ENCODE peak calls at places on chromosomes 1 and 21, in eight cellular contexts. One of them, this sample, is unnamed.

GRCh38 chr21:45094412-45094811 is 20.0 kb downstream of the ADARB1 start:
- DNase-seq in thoracic aorta: no peak
- DNase-seq in astrocyte of the spinal cord: no peak
- DNase-seq in CD4-positive, alpha-beta T cell: no peak
- DNase-seq in ovary: no peak
- DNase-seq in mucosa of descending colon: no peak
- DNase-seq in astrocyte: no peak
- DNase-seq in ascending aorta: no peak
- DNase-seq in this sample: no peak

GRCh38 chr1:12662556-12662955 is 18.7 kb downstream of the AADACL4 start:
- DNase-seq in CD4-positive, alpha-beta T cell: no peak
- DNase-seq in astrocyte of the spinal cord: no peak
- DNase-seq in mucosa of descending colon: no peak
- DNase-seq in ovary: no peak
- DNase-seq in astrocyte: no peak
- DNase-seq in thoracic aorta: no peak
- DNase-seq in ascending aorta: no peak
- DNase-seq in this sample: no peak

GRCh38 chr1:229643996-229644748 is 18.1 kb downstream of the URB2 start:
- DNase-seq in astrocyte of the spinal cord: no peak
- DNase-seq in ascending aorta: no peak
- DNase-seq in thoracic aorta: no peak
- DNase-seq in mucosa of descending colon: no peak
- DNase-seq in ovary: no peak
- DNase-seq in CD4-positive, alpha-beta T cell: no peak
- DNase-seq in astrocyte: no peak
- DNase-seq in this sample: no peak

GRCh38 chr1:227312364-227313025 is 5.8 kb downstream of the CDC42BPA start:
- DNase-seq in ovary: no peak
- DNase-seq in thoracic aorta: no peak
- DNase-seq in astrocyte of the spinal cord: no peak
- DNase-seq in ascending aorta: no peak
- DNase-seq in astrocyte: no peak
- DNase-seq in CD4-positive, alpha-beta T cell: no peak
- DNase-seq in mucosa of descending colon: no peak
- DNase-seq in this sample: peak

GRCh38 chr1:159067699-159068621 is 8.6 kb downstream of the AIM2 start:
- DNase-seq in CD4-positive, alpha-beta T cell: no peak
- DNase-seq in thoracic aorta: no peak
- DNase-seq in astrocyte: no peak
- DNase-seq in ascending aorta: no peak
- DNase-seq in ovary: no peak
- DNase-seq in mucosa of descending colon: no peak
- DNase-seq in astrocyte of the spinal cord: no peak
- DNase-seq in this sample: no peak

GRCh38 chr1:18948913-18949688 is 7.4 kb downstream of the IFFO2 start:
- DNase-seq in ovary: peak
- DNase-seq in astrocyte of the spinal cord: peak
- DNase-seq in mucosa of descending colon: no peak
- DNase-seq in ascending aorta: peak
- DNase-seq in CD4-positive, alpha-beta T cell: no peak
- DNase-seq in thoracic aorta: no peak
- DNase-seq in astrocyte: peak
- DNase-seq in this sample: peak

GRCh38 chr1:41380979-41381690 is 19.9 kb downstream of the FOXO6 start:
- DNase-seq in astrocyte of the spinal cord: no peak
- DNase-seq in ovary: peak
- DNase-seq in mucosa of descending colon: no peak
- DNase-seq in CD4-positive, alpha-beta T cell: no peak
- DNase-seq in thoracic aorta: no peak
- DNase-seq in ascending aorta: peak
- DNase-seq in astrocyte: no peak
- DNase-seq in this sample: no peak

GRCh38 chr1:177902151-177902765 is 67.6 kb downstream of the SEC16B start:
- DNase-seq in astrocyte of the spinal cord: no peak
- DNase-seq in ovary: no peak
- DNase-seq in ascending aorta: no peak
- DNase-seq in astrocyte: no peak
- DNase-seq in thoracic aorta: no peak
- DNase-seq in CD4-positive, alpha-beta T cell: no peak
- DNase-seq in mucosa of descending colon: no peak
- DNase-seq in this sample: no peak

DNA sequence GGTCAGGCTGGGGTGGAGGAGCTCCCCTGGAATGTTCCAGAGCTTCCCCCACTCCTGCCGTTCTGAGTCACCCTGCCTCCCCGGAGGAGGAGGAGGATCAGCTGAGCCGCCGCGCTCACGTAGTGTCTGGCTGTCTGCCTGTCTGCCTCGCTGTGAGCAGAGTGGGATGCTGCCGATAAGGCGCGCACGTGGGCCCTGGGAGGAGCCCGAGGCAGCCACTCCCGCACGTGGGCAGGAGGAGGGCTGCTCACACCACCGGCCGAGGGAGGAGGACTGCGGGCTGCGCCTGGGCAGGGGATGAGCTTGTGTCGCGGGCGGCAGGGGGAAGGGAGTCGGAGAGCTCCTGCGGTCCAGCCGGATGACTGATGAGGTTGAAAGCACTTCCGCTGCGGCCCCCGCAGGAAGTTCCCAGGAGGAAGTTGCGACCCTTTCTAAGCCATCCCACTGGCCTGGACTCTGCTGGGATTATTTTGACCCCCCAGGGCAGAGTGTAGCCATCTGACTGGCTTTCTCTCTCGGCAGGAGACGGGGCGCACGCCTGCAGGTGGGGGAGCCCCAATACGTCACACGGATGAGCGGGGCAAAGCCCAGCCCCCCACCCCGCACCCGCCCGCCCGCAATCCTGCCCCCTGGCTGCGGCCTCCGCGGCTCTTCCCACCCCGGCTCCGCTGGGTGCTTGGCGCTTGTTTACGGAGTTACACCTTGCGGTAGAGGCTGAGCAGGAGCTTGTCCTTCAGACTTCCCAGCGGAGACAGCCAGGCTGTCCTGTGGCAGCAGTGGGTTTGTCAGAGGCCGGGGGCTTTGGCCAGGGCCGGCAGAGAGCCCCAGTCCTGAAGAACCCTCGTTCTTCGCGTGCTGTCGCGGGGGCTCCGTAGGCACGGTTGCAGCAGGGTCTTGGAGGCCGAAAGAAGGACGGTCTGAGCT is 9.8 kb downstream of the PDXK start:
- DNase-seq in CD4-positive, alpha-beta T cell: peak
- DNase-seq in astrocyte: peak
- DNase-seq in ascending aorta: peak
- DNase-seq in thoracic aorta: peak
- DNase-seq in mucosa of descending colon: peak
- DNase-seq in ovary: peak
- DNase-seq in astrocyte of the spinal cord: peak
- DNase-seq in this sample: peak
- TF ChIP-seq CTCF in CD4-positive, alpha-beta T cell: peak
- TF ChIP-seq CTCF in astrocyte: no peak
- TF ChIP-seq CTCF in ascending aorta: peak
- TF ChIP-seq CTCF in thoracic aorta: peak
- TF ChIP-seq CTCF in mucosa of descending colon: no peak
- TF ChIP-seq CTCF in ovary: peak
- TF ChIP-seq CTCF in astrocyte of the spinal cord: peak
- TF ChIP-seq CTCF in this sample: no peak

GRCh38 chr1:241485145-241485544 is 34.4 kb downstream of the FH start:
- DNase-seq in astrocyte of the spinal cord: no peak
- DNase-seq in thoracic aorta: no peak
- DNase-seq in CD4-positive, alpha-beta T cell: no peak
- DNase-seq in ascending aorta: no peak
- DNase-seq in mucosa of descending colon: no peak
- DNase-seq in astrocyte: no peak
- DNase-seq in ovary: no peak
- DNase-seq in this sample: no peak

GRCh38 chr1:241488739-241489138 is 30.8 kb downstream of the FH start:
- DNase-seq in astrocyte: no peak
- DNase-seq in ascending aorta: no peak
- DNase-seq in CD4-positive, alpha-beta T cell: no peak
- DNase-seq in mucosa of descending colon: no peak
- DNase-seq in astrocyte of the spinal cord: no peak
- DNase-seq in thoracic aorta: no peak
- DNase-seq in ovary: no peak
- DNase-seq in this sample: no peak

GRCh38 chr1:241482761-241483250 is 36.7 kb downstream of the FH start:
- DNase-seq in thoracic aorta: no peak
- DNase-seq in mucosa of descending colon: no peak
- DNase-seq in astrocyte of the spinal cord: peak
- DNase-seq in CD4-positive, alpha-beta T cell: no peak
- DNase-seq in ovary: no peak
- DNase-seq in astrocyte: peak
- DNase-seq in ascending aorta: no peak
- DNase-seq in this sample: peak

GRCh38 chr1:241485554-241485992 is 34.0 kb downstream of the FH start:
- DNase-seq in CD4-positive, alpha-beta T cell: no peak
- DNase-seq in astrocyte: no peak
- DNase-seq in thoracic aorta: no peak
- DNase-seq in astrocyte of the spinal cord: peak
- DNase-seq in mucosa of descending colon: no peak
- DNase-seq in ovary: no peak
- DNase-seq in ascending aorta: no peak
- DNase-seq in this sample: peak
- TF ChIP-seq CTCF in CD4-positive, alpha-beta T cell: peak
- TF ChIP-seq CTCF in astrocyte: peak
- TF ChIP-seq CTCF in thoracic aorta: no peak
- TF ChIP-seq CTCF in astrocyte of the spinal cord: peak
- TF ChIP-seq CTCF in mucosa of descending colon: no peak
- TF ChIP-seq CTCF in ovary: no peak
- TF ChIP-seq CTCF in ascending aorta: no peak
- TF ChIP-seq CTCF in this sample: peak

DNA sequence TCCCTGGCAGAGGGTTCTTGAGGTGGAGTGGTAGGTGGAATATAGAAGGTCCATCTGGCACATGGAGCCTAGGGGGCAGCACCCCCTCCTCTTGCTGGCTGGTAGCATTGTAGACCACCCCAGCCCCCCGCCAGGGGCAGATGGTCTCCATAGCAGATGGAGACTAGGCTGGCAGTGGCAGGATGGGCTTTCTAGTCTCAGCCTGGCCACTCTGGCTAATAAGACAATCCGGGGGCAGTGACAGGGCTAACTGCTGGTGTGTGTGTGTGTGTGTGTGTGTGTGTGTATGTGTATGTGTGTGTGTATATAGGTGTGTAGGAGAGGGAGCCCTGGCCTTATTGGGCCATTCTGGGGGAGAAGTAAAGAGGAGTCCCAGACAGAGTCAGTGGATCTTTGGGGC is 16.1 kb downstream of the UTP11 start:
- DNase-seq in CD4-positive, alpha-beta T cell: no peak
- DNase-seq in astrocyte of the spinal cord: no peak
- DNase-seq in ovary: no peak
- DNase-seq in mucosa of descending colon: no peak
- DNase-seq in astrocyte: no peak
- DNase-seq in ascending aorta: no peak
- DNase-seq in thoracic aorta: no peak
- DNase-seq in this sample: no peak
- TF ChIP-seq CTCF in CD4-positive, alpha-beta T cell: no peak
- TF ChIP-seq CTCF in astrocyte of the spinal cord: no peak
- TF ChIP-seq CTCF in ovary: no peak
- TF ChIP-seq CTCF in mucosa of descending colon: no peak
- TF ChIP-seq CTCF in astrocyte: no peak
- TF ChIP-seq CTCF in ascending aorta: no peak
- TF ChIP-seq CTCF in thoracic aorta: no peak
- TF ChIP-seq CTCF in this sample: peak

GRCh38 chr1:181583598-181583997 is 100.3 kb downstream of the CACNA1E start:
- DNase-seq in astrocyte: no peak
- DNase-seq in ovary: no peak
- DNase-seq in thoracic aorta: no peak
- DNase-seq in CD4-positive, alpha-beta T cell: no peak
- DNase-seq in ascending aorta: no peak
- DNase-seq in mucosa of descending colon: no peak
- DNase-seq in astrocyte of the spinal cord: no peak
- DNase-seq in this sample: no peak
- TF ChIP-seq CTCF in astrocyte: no peak
- TF ChIP-seq CTCF in ovary: no peak
- TF ChIP-seq CTCF in thoracic aorta: no peak
- TF ChIP-seq CTCF in CD4-positive, alpha-beta T cell: no peak
- TF ChIP-seq CTCF in ascending aorta: no peak
- TF ChIP-seq CTCF in mucosa of descending colon: no peak
- TF ChIP-seq CTCF in astrocyte of the spinal cord: no peak
- TF ChIP-seq CTCF in this sample: no peak

GRCh38 chr1:109193653-109194590 is 19.8 kb upstream of the SARS1 start:
- DNase-seq in astrocyte: no peak
- DNase-seq in CD4-positive, alpha-beta T cell: peak
- DNase-seq in ascending aorta: no peak
- DNase-seq in thoracic aorta: no peak
- DNase-seq in ovary: peak
- DNase-seq in mucosa of descending colon: no peak
- DNase-seq in astrocyte of the spinal cord: no peak
- DNase-seq in this sample: peak
- TF ChIP-seq CTCF in astrocyte: peak
- TF ChIP-seq CTCF in CD4-positive, alpha-beta T cell: peak
- TF ChIP-seq CTCF in ascending aorta: no peak
- TF ChIP-seq CTCF in thoracic aorta: no peak
- TF ChIP-seq CTCF in ovary: no peak
- TF ChIP-seq CTCF in mucosa of descending colon: peak
- TF ChIP-seq CTCF in astrocyte of the spinal cord: peak
- TF ChIP-seq CTCF in this sample: peak

DNA sequence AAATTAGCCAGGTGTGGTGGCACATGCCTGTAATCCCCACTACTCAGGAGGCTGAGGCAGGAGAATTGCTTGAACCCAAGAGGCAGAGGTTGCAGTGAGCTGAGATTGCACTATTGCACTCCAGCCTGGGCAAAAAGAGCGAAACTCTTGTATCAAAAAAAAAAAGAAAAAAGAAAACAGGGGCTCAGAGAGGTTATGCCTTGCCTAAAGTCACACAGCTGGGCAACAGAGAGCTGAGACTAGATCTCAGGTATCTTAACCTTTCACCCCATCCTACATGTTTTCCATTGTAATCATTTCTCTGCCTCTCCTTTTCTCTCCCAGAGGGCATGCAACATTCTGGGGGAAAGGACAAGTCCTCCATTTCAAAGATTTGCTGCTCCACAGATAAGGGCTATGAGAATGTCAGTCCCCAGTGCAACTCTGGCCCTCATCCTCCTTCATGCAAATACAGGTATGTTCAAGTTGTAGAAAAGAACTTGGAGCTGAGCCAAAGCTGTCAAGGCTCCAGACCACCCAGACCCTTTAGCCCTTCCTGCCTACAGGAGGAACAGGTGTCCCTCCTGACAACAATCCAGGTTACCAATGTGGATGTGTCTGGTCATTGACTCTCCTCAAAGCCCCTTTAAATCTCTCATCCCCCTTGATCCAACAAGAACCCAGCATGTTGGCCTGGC is 6.9 kb downstream of the SLC9A1 start:
- DNase-seq in CD4-positive, alpha-beta T cell: no peak
- DNase-seq in ascending aorta: no peak
- DNase-seq in mucosa of descending colon: peak
- DNase-seq in ovary: no peak
- DNase-seq in thoracic aorta: no peak
- DNase-seq in astrocyte of the spinal cord: no peak
- DNase-seq in astrocyte: no peak
- DNase-seq in this sample: no peak
- TF ChIP-seq CTCF in CD4-positive, alpha-beta T cell: no peak
- TF ChIP-seq CTCF in ascending aorta: no peak
- TF ChIP-seq CTCF in mucosa of descending colon: no peak
- TF ChIP-seq CTCF in ovary: no peak
- TF ChIP-seq CTCF in thoracic aorta: no peak
- TF ChIP-seq CTCF in astrocyte of the spinal cord: no peak
- TF ChIP-seq CTCF in astrocyte: no peak
- TF ChIP-seq CTCF in this sample: no peak

This sample was measured in fibroblast of pulmonary artery.